ENCODE peak calls at places on chromosomes 1 and 21, in four cellular contexts. One of them, this sample, is unnamed.

GRCh38 chr1:203915811-203916210 is 54.4 kb downstream of the SNRPE start:
- DNase-seq in HepG2: no peak
- DNase-seq in K562: no peak
- DNase-seq in GM12878: no peak
- DNase-seq in this sample: no peak

GRCh38 chr21:35324372-35325220 is 275.5 kb upstream of the RUNX1 start:
- DNase-seq in K562: no peak
- DNase-seq in HepG2: no peak
- DNase-seq in GM12878: no peak
- DNase-seq in this sample: no peak

GRCh38 chr1:29708381-29708780 is 472.1 kb downstream of the PTPRU start:
- DNase-seq in K562: no peak
- DNase-seq in GM12878: no peak
- DNase-seq in HepG2: no peak
- DNase-seq in this sample: no peak

GRCh38 chr1:236854602-236854978 is 59.5 kb downstream of the MTR start:
- DNase-seq in HepG2: no peak
- DNase-seq in GM12878: no peak
- DNase-seq in K562: no peak
- DNase-seq in this sample: no peak

GRCh38 chr1:31764307-31765040 is at the start of gene ADGRB2:
- DNase-seq in GM12878: no peak
- DNase-seq in HepG2: no peak
- DNase-seq in K562: no peak
- DNase-seq in this sample: peak

GRCh38 chr1:200888349-200888838 is 6.3 kb upstream of the INAVA start:
- DNase-seq in K562: no peak
- DNase-seq in GM12878: peak
- DNase-seq in HepG2: peak
- DNase-seq in this sample: no peak

GRCh38 chr1:154720328-154721301 is 112.6 kb upstream of the ADAR start:
- DNase-seq in HepG2: no peak
- DNase-seq in K562: no peak
- DNase-seq in GM12878: no peak
- DNase-seq in this sample: no peak

GRCh38 chr1:39701092-39701460 is 9.8 kb upstream of the HPCAL4 start:
- DNase-seq in GM12878: no peak
- DNase-seq in HepG2: no peak
- DNase-seq in K562: no peak
- DNase-seq in this sample: no peak

GRCh38 chr1:7045897-7046296 is 260.6 kb downstream of the CAMTA1 start:
- DNase-seq in K562: no peak
- DNase-seq in GM12878: no peak
- DNase-seq in HepG2: no peak
- DNase-seq in this sample: no peak

GRCh38 chr21:45403825-45404725 is 890 bp upstream of the COL18A1 start:
- DNase-seq in HepG2: no peak
- DNase-seq in GM12878: no peak
- DNase-seq in K562: peak
- DNase-seq in this sample: peak

GRCh38 chr1:204647114-204647804 is 38.3 kb downstream of the LRRN2 start:
- DNase-seq in K562: peak
- DNase-seq in GM12878: peak
- DNase-seq in HepG2: peak
- DNase-seq in this sample: no peak

GRCh38 chr1:38152351-38153082 is 105.9 kb upstream of the POU3F1 start:
- DNase-seq in HepG2: peak
- DNase-seq in K562: peak
- DNase-seq in GM12878: peak
- DNase-seq in this sample: peak

GRCh38 chr1:113453771-113454083 is 63.4 kb downstream of the MAGI3 start:
- DNase-seq in K562: no peak
- DNase-seq in HepG2: no peak
- DNase-seq in GM12878: no peak
- DNase-seq in this sample: no peak

GRCh38 chr1:209363112-209363511 is 220.4 kb upstream of the CAMK1G start:
- DNase-seq in K562: no peak
- DNase-seq in GM12878: no peak
- DNase-seq in HepG2: no peak
- DNase-seq in this sample: no peak

GRCh38 chr1:18511469-18511997 is 30.8 kb downstream of the KLHDC7A start:
- DNase-seq in GM12878: no peak
- DNase-seq in K562: no peak
- DNase-seq in HepG2: no peak
- DNase-seq in this sample: no peak

GRCh38 chr1:229058111-229058551 is 212.8 kb upstream of the RAB4A start:
- DNase-seq in HepG2: no peak
- DNase-seq in GM12878: no peak
- DNase-seq in K562: no peak
- DNase-seq in this sample: no peak

GRCh38 chr1:7520496-7520895 is 250.6 kb upstream of the VAMP3 start:
- DNase-seq in K562: no peak
- DNase-seq in HepG2: no peak
- DNase-seq in GM12878: no peak
- DNase-seq in this sample: no peak

GRCh38 chr1:34013958-34014737 is 150.3 kb downstream of the HMGB4 start:
- DNase-seq in HepG2: no peak
- DNase-seq in K562: peak
- DNase-seq in GM12878: no peak
- DNase-seq in this sample: peak

GRCh38 chr1:40422630-40423263 is 27.5 kb upstream of the ZFP69B start:
- DNase-seq in GM12878: no peak
- DNase-seq in HepG2: no peak
- DNase-seq in K562: no peak
- DNase-seq in this sample: no peak

GRCh38 chr1:224052767-224053166 is 61.1 kb upstream of the FBXO28 start:
- DNase-seq in GM12878: no peak
- DNase-seq in K562: no peak
- DNase-seq in HepG2: no peak
- DNase-seq in this sample: no peak

GRCh38 chr1:165367375-165367993 is 11.0 kb upstream of the LMX1A start:
- DNase-seq in GM12878: peak
- DNase-seq in HepG2: peak
- DNase-seq in K562: peak
- DNase-seq in this sample: peak

GRCh38 chr1:58214674-58215073 is 331.9 kb downstream of the OMA1 start:
- DNase-seq in GM12878: no peak
- DNase-seq in HepG2: no peak
- DNase-seq in K562: no peak
- DNase-seq in this sample: no peak

GRCh38 chr1:94863297-94863911 is 43.2 kb downstream of the SLC44A3 start:
- DNase-seq in HepG2: no peak
- DNase-seq in K562: no peak
- DNase-seq in GM12878: no peak
- DNase-seq in this sample: no peak

GRCh38 chr1:50930965-50931737 is 28.9 kb downstream of the FAF1 start:
- DNase-seq in K562: peak
- DNase-seq in HepG2: no peak
- DNase-seq in GM12878: no peak
- DNase-seq in this sample: no peak

GRCh38 chr1:96749618-96750017 is 28.0 kb downstream of the PTBP2 start:
- DNase-seq in K562: no peak
- DNase-seq in GM12878: no peak
- DNase-seq in HepG2: no peak
- DNase-seq in this sample: no peak

GRCh38 chr1:71054791-71055190 is 7.2 kb upstream of the PTGER3 start:
- DNase-seq in GM12878: no peak
- DNase-seq in HepG2: no peak
- DNase-seq in K562: no peak
- DNase-seq in this sample: no peak

DNA sequence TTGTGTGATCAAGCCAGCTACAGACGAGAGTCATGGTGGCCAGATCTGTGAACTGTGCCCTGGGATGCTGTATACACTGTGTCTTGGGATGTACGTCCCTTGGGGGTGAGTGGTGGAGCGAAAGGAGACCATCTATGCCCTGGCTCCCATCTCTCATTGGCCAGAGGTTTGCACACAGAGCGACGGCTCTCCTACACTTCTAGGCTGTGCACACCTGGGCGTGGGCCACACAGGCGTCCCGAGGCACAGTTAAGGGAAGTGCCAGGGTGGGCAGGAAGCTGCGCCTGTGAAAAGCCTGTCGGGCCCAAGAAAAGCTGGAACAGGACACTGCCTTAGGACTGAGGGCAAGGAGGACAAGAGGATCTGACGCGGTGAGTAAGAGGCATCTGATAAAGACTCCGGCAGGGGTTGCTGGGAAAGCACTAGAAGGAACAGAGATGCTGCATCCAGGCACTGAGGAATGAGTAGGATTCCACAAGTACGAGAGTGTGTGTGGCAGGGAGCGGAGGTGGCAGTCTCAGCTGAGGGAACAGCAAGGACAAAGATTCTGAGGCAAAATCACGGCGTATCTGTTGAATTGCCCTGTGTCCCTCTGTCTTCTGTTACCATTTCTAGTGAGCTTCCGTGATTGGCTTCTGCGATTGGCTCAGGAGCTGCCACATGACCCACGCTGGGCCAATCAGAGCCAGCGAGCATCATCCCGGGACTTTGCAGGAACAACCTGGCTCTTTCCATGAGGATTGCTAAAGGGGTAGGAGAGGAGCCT is 67.9 kb upstream of the ZBTB40 start:
- DNase-seq in K562: no peak
- DNase-seq in HepG2: no peak
- DNase-seq in GM12878: no peak
- DNase-seq in this sample: peak
- TF ChIP-seq FOXK2 in K562: no peak
- TF ChIP-seq FOXK2 in HepG2: no peak
- TF ChIP-seq FOXK2 in GM12878: no peak
- TF ChIP-seq FOXK2 in this sample: no peak

DNA sequence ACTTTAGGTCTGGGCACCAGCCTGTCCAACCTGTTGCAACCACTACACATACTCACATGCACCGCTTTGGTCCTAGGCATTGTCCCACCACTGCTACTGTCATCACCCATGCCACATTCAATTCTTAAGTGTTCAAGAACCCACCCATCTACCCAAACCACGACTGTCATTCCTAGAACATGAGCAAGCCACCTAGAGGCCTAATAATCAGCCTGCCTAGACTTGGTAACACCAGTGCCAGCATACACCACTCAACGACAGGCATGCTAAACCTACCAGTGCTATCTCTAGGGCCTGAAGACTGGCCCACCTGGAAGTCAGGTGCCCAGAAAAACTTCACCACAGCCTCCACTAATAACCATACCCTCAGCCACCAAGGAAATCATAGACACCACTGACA is 532.8 kb upstream of the DEPDC1 start:
- DNase-seq in HepG2: no peak
- DNase-seq in K562: no peak
- DNase-seq in GM12878: no peak
- DNase-seq in this sample: no peak
- TF ChIP-seq FOXK2 in HepG2: no peak
- TF ChIP-seq FOXK2 in K562: no peak
- TF ChIP-seq FOXK2 in GM12878: no peak
- TF ChIP-seq FOXK2 in this sample: no peak

GRCh38 chr1:65959896-65960295 is 167.2 kb downstream of the PDE4B start:
- DNase-seq in GM12878: no peak
- DNase-seq in HepG2: no peak
- DNase-seq in K562: no peak
- DNase-seq in this sample: no peak
- TF ChIP-seq FOXK2 in GM12878: no peak
- TF ChIP-seq FOXK2 in HepG2: no peak
- TF ChIP-seq FOXK2 in K562: no peak
- TF ChIP-seq FOXK2 in this sample: no peak

DNA sequence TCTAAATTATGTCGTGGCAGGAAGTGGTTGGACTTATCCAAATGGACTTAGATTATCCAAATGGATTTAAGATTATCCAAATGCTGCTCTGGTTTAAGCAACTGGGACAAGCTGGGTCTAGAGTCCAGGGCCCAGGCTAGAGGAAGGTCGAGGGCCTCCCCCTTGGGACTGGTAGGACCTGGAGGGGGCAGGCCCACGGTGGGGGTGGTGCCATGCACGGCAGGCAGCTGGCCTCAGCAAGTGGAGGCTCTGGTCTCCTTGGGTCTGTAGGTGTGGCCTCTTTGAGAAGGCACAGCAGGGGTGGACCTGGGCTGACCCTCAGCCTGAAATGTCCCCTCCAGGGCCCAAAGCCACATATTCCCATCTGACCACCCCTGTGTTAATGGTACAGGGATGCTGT is 29.8 kb downstream of the PADI6 start:
- DNase-seq in K562: no peak
- DNase-seq in GM12878: no peak
- DNase-seq in HepG2: no peak
- DNase-seq in this sample: no peak
- TF ChIP-seq FOXK2 in K562: no peak
- TF ChIP-seq FOXK2 in GM12878: no peak
- TF ChIP-seq FOXK2 in HepG2: no peak
- TF ChIP-seq FOXK2 in this sample: no peak

DNA sequence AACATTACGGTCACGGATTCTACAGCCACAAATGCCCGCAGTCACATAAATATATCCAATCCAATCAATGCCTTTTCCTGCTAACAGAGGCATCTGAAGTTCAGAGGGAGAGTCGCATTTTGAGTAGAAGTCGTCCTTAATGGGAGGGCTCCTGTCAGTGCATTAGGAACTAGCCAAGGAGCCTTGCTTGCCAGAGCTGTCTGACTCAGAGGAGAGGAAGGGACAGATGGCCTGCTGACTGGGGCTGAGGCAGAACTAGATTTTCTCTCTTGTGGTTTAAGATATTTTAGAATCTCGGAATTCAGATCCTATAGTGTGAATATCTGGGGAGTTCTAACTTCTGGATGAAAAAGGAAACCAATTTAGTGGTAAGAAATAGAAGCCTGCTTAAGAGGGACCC is 10.6 kb downstream of the XKR8 start:
- DNase-seq in GM12878: no peak
- DNase-seq in HepG2: no peak
- DNase-seq in K562: no peak
- DNase-seq in this sample: no peak
- TF ChIP-seq FOXK2 in GM12878: no peak
- TF ChIP-seq FOXK2 in HepG2: no peak
- TF ChIP-seq FOXK2 in K562: no peak
- TF ChIP-seq FOXK2 in this sample: no peak

GRCh38 chr1:22662986-22663408 is 10.0 kb downstream of the C1QB start:
- DNase-seq in GM12878: no peak
- DNase-seq in HepG2: no peak
- DNase-seq in K562: peak
- DNase-seq in this sample: no peak
- TF ChIP-seq FOXK2 in GM12878: no peak
- TF ChIP-seq FOXK2 in HepG2: no peak
- TF ChIP-seq FOXK2 in K562: no peak
- TF ChIP-seq FOXK2 in this sample: no peak

GRCh38 chr1:245544236-245544635 is 389.5 kb downstream of the KIF26B start:
- DNase-seq in GM12878: no peak
- DNase-seq in HepG2: no peak
- DNase-seq in K562: no peak
- DNase-seq in this sample: no peak

GRCh38 chr1:245538671-245539070 is 383.9 kb downstream of the KIF26B start:
- DNase-seq in K562: no peak
- DNase-seq in HepG2: no peak
- DNase-seq in GM12878: no peak
- DNase-seq in this sample: no peak

GRCh38 chr1:245542365-245542764 is 387.6 kb downstream of the KIF26B start:
- DNase-seq in K562: no peak
- DNase-seq in GM12878: no peak
- DNase-seq in HepG2: no peak
- DNase-seq in this sample: no peak

GRCh38 chr1:245537992-245538391 is 383.2 kb downstream of the KIF26B start:
- DNase-seq in GM12878: no peak
- DNase-seq in HepG2: no peak
- DNase-seq in K562: peak
- DNase-seq in this sample: no peak

GRCh38 chr1:245541389-245541788 is 386.6 kb downstream of the KIF26B start:
- DNase-seq in K562: no peak
- DNase-seq in GM12878: no peak
- DNase-seq in HepG2: no peak
- DNase-seq in this sample: no peak
- TF ChIP-seq FOXK2 in K562: no peak
- TF ChIP-seq FOXK2 in GM12878: no peak
- TF ChIP-seq FOXK2 in HepG2: no peak
- TF ChIP-seq FOXK2 in this sample: no peak